ENCODE peak calls at places on chromosomes 2 and 18, in four cellular contexts. One of them, this sample, is unnamed.

GRCh38 chr2:235670974-235671787 is 177.3 kb downstream of the AGAP1 start:
- DNase-seq in suprapubic skin: no peak
- DNase-seq in A549: no peak
- DNase-seq in upper lobe of left lung: no peak
- DNase-seq in this sample: no peak

GRCh38 chr2:95023222-95023597 is 2.3 kb upstream of the MAL start:
- DNase-seq in suprapubic skin: no peak
- DNase-seq in A549: no peak
- DNase-seq in upper lobe of left lung: no peak
- DNase-seq in this sample: no peak

GRCh38 chr2:240574386-240575100 is 6.3 kb downstream of the RNPEPL1 start:
- DNase-seq in suprapubic skin: no peak
- DNase-seq in A549: no peak
- DNase-seq in upper lobe of left lung: peak
- DNase-seq in this sample: no peak

GRCh38 chr2:44639399-44639798 is 277.7 kb downstream of the CAMKMT start:
- DNase-seq in suprapubic skin: no peak
- DNase-seq in A549: no peak
- DNase-seq in upper lobe of left lung: no peak
- DNase-seq in this sample: no peak

GRCh38 chr2:231170058-231170457 is 28.4 kb upstream of the ARMC9 start:
- DNase-seq in suprapubic skin: no peak
- DNase-seq in A549: no peak
- DNase-seq in upper lobe of left lung: no peak
- DNase-seq in this sample: no peak

GRCh38 chr2:17805717-17806354 is 10.4 kb upstream of the MSGN1 start:
- DNase-seq in suprapubic skin: no peak
- DNase-seq in A549: no peak
- DNase-seq in upper lobe of left lung: no peak
- DNase-seq in this sample: no peak

GRCh38 chr18:37673196-37673595 is 107.6 kb upstream of the CELF4 start:
- DNase-seq in suprapubic skin: no peak
- DNase-seq in A549: no peak
- DNase-seq in upper lobe of left lung: no peak
- DNase-seq in this sample: no peak

GRCh38 chr2:189369566-189369965 is 71.7 kb upstream of the WDR75 start:
- DNase-seq in suprapubic skin: no peak
- DNase-seq in A549: peak
- DNase-seq in upper lobe of left lung: no peak
- DNase-seq in this sample: no peak

GRCh38 chr18:42736074-42736473 is 379.4 kb downstream of the RIT2 start:
- DNase-seq in suprapubic skin: no peak
- DNase-seq in A549: no peak
- DNase-seq in upper lobe of left lung: no peak
- DNase-seq in this sample: no peak

GRCh38 chr18:11591957-11592356 is 17.4 kb upstream of the SLC35G4 start:
- DNase-seq in suprapubic skin: no peak
- DNase-seq in A549: no peak
- DNase-seq in upper lobe of left lung: no peak
- DNase-seq in this sample: no peak

GRCh38 chr2:109322111-109322510 is 193.1 kb downstream of the SH3RF3 start:
- DNase-seq in suprapubic skin: peak
- DNase-seq in A549: no peak
- DNase-seq in upper lobe of left lung: no peak
- DNase-seq in this sample: peak

GRCh38 chr18:79604205-79604912 is 75.2 kb upstream of the CTDP1 start:
- DNase-seq in suprapubic skin: no peak
- DNase-seq in A549: no peak
- DNase-seq in upper lobe of left lung: peak
- DNase-seq in this sample: no peak

GRCh38 chr2:178112202-178113152 is at the start of gene RBM45:
- DNase-seq in suprapubic skin: peak
- DNase-seq in A549: peak
- DNase-seq in upper lobe of left lung: peak
- DNase-seq in this sample: peak
- TF ChIP-seq POLR2A in suprapubic skin: no peak
- TF ChIP-seq POLR2A in A549: peak
- TF ChIP-seq POLR2A in upper lobe of left lung: peak
- TF ChIP-seq POLR2A in this sample: peak

GRCh38 chr2:196758474-196759377 is 40.8 kb downstream of the GTF3C3 start:
- DNase-seq in suprapubic skin: no peak
- DNase-seq in A549: no peak
- DNase-seq in upper lobe of left lung: no peak
- DNase-seq in this sample: no peak
- TF ChIP-seq CTCF in suprapubic skin: peak
- TF ChIP-seq CTCF in A549: peak
- TF ChIP-seq CTCF in upper lobe of left lung: no peak
- TF ChIP-seq CTCF in this sample: peak

GRCh38 chr2:37324536-37324785 is 172 bp downstream of the PRKD3 start:
- DNase-seq in suprapubic skin: peak
- DNase-seq in A549: no peak
- DNase-seq in upper lobe of left lung: no peak
- DNase-seq in this sample: peak

GRCh38 chr2:37325625-37326071 is 1.0 kb upstream of the PRKD3 start:
- DNase-seq in suprapubic skin: no peak
- DNase-seq in A549: no peak
- DNase-seq in upper lobe of left lung: no peak
- DNase-seq in this sample: peak

GRCh38 chr2:37323770-37324535 is 680 bp downstream of the PRKD3 start:
- DNase-seq in suprapubic skin: no peak
- DNase-seq in A549: no peak
- DNase-seq in upper lobe of left lung: no peak
- DNase-seq in this sample: peak

GRCh38 chr2:37326285-37326684 is 1.7 kb upstream of the PRKD3 start:
- DNase-seq in suprapubic skin: no peak
- DNase-seq in A549: no peak
- DNase-seq in upper lobe of left lung: no peak
- DNase-seq in this sample: peak

GRCh38 chr2:37324786-37325624 is at the start of gene PRKD3:
- DNase-seq in suprapubic skin: peak
- DNase-seq in A549: peak
- DNase-seq in upper lobe of left lung: peak
- DNase-seq in this sample: peak
- TF ChIP-seq POLR2A in suprapubic skin: no peak
- TF ChIP-seq POLR2A in A549: no peak
- TF ChIP-seq POLR2A in upper lobe of left lung: no peak
- TF ChIP-seq POLR2A in this sample: no peak

GRCh38 chr2:10056439-10056838 is 13.1 kb downstream of the KLF11 start:
- DNase-seq in suprapubic skin: no peak
- DNase-seq in A549: no peak
- DNase-seq in upper lobe of left lung: peak
- DNase-seq in this sample: no peak

GRCh38 chr2:10054976-10055375 is 11.6 kb downstream of the KLF11 start:
- DNase-seq in suprapubic skin: no peak
- DNase-seq in A549: no peak
- DNase-seq in upper lobe of left lung: no peak
- DNase-seq in this sample: no peak

GRCh38 chr2:10053351-10053750 is 10.0 kb downstream of the KLF11 start:
- DNase-seq in suprapubic skin: no peak
- DNase-seq in A549: no peak
- DNase-seq in upper lobe of left lung: no peak
- DNase-seq in this sample: no peak

GRCh38 chr2:10052216-10052615 is 8.9 kb downstream of the KLF11 start:
- DNase-seq in suprapubic skin: no peak
- DNase-seq in A549: no peak
- DNase-seq in upper lobe of left lung: peak
- DNase-seq in this sample: no peak

GRCh38 chr2:10054424-10054823 is 11.1 kb downstream of the KLF11 start:
- DNase-seq in suprapubic skin: no peak
- DNase-seq in A549: no peak
- DNase-seq in upper lobe of left lung: peak
- DNase-seq in this sample: no peak
- TF ChIP-seq CTCF in suprapubic skin: no peak
- TF ChIP-seq CTCF in A549: no peak
- TF ChIP-seq CTCF in upper lobe of left lung: no peak
- TF ChIP-seq CTCF in this sample: no peak

DNA sequence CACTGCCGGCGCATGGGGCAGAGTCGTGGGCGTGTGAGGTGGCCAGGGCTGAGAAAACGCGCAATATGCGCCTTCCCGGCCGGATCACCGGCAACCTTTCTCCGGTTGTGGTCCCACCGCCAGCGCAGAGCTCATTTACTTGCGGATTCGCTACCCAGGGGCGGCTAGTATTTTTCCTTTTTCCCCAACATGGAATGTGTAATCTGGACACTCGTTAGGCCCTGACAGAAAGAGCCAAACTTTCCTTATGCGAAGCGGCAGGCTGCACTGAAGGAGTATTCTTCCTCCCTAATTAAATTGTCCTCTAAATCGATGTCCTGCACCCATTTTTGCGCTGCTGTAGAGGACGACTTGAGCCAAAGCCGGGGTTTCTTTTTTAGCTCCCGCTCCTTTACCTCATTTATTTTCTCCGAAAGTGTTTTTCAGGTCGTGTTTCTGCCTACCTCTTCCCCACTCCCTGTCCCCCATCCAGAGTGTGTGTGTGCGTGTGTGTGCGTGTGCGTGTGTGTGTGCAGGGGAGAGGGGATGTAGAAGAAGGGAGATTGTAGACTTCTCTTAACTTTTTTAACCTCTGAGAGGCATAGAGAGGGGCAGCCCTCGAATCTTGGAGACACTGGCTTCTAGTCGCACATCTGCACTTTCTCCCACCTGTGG is 2.7 kb downstream of the OTX1 start:
- DNase-seq in suprapubic skin: no peak
- DNase-seq in A549: no peak
- DNase-seq in upper lobe of left lung: no peak
- DNase-seq in this sample: no peak
- TF ChIP-seq POLR2A in suprapubic skin: no peak
- TF ChIP-seq POLR2A in A549: no peak
- TF ChIP-seq POLR2A in upper lobe of left lung: no peak
- TF ChIP-seq POLR2A in this sample: no peak

DNA sequence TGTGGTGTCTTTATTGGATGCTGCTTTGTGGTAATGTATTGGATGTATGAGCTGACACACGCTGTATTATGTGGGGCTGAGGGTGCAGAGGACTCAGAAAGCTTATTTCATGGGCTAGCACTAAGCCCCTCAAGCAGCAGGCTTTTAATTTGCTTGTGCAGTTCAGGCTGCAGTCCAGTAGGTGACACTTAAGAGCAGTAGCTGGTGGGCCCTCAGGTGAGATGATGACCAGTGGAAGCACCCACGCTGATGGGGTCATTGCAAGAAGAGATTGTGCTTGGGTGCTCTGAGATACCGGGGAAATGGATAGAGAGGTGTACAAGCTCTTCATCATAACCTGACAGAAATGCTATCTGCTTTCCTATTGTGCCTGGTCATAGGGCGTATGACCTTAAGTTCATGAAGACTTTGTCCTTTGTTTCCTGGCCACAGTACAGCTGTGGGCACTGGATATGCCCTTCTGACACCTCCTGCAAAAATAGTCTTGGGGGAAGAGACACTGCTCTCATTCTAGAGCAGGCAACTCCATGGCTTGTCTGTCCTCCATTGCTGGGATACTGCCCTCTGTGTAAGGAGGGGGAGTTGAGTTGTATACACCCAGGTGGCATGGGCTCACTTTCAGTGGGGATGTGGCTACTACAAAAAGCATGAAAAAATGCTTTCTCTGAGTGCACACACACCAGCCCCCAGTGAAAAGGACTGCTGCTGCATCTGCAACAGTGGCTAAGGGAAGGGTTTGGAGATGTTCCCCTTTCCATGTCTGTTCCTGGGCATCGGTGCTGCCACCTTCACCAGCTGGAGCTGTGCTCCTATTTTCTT is 205.7 kb upstream of the ZSWIM2 start:
- DNase-seq in suprapubic skin: no peak
- DNase-seq in A549: no peak
- DNase-seq in upper lobe of left lung: no peak
- DNase-seq in this sample: no peak
- TF ChIP-seq CTCF in suprapubic skin: no peak
- TF ChIP-seq CTCF in A549: no peak
- TF ChIP-seq CTCF in upper lobe of left lung: no peak
- TF ChIP-seq CTCF in this sample: no peak

GRCh38 chr2:113126845-113127645 is at the start of gene IL1RN:
- DNase-seq in suprapubic skin: no peak
- DNase-seq in A549: no peak
- DNase-seq in upper lobe of left lung: no peak
- DNase-seq in this sample: peak
- TF ChIP-seq POLR2A in suprapubic skin: no peak
- TF ChIP-seq POLR2A in A549: no peak
- TF ChIP-seq POLR2A in upper lobe of left lung: no peak
- TF ChIP-seq POLR2A in this sample: no peak

GRCh38 chr18:48669180-48669675 is 130.4 kb downstream of the CTIF start:
- DNase-seq in suprapubic skin: no peak
- DNase-seq in A549: no peak
- DNase-seq in upper lobe of left lung: no peak
- DNase-seq in this sample: peak
- TF ChIP-seq CTCF in suprapubic skin: no peak
- TF ChIP-seq CTCF in A549: no peak
- TF ChIP-seq CTCF in upper lobe of left lung: no peak
- TF ChIP-seq CTCF in this sample: no peak

GRCh38 chr2:160281213-160281612 is 81.1 kb upstream of the ITGB6 start:
- DNase-seq in suprapubic skin: no peak
- DNase-seq in A549: no peak
- DNase-seq in upper lobe of left lung: no peak
- DNase-seq in this sample: no peak
- TF ChIP-seq POLR2A in suprapubic skin: no peak
- TF ChIP-seq POLR2A in A549: no peak
- TF ChIP-seq POLR2A in upper lobe of left lung: no peak
- TF ChIP-seq POLR2A in this sample: no peak